ENCODE peak calls at places on chromosomes 11 and 22, in ten cellular contexts. W is DND-41, F is ovary, E is right lobe of liver, H is upper lobe of left lung, M is spleen, V is HCT116, C is lower leg skin, S is SK-N-SH, T is esophagus muscularis mucosa. I is an unnamed sample.

GRCh38 chr11:727859-728748 is 19.2 kb upstream of the TALDO1 start:
- DNase-seq in W (peak; percentile 81), F (peak; percentile 89), E (peak; percentile 85), H (peak; percentile 94), M (peak; percentile 95), V (peak; percentile 91), C (peak; percentile 97), S (peak; percentile 97), T (no peak), I (peak; percentile 83)

GRCh38 chr11:2796091-2796490 is 89.5 kb downstream of the CDKN1C start:
- DNase-seq in W (no peak), F (peak; percentile 32), E (peak; percentile 43), H (peak; percentile 6), M (peak; percentile 35), V (no peak), C (peak; percentile 75), S (no peak), T (no peak), I (no peak)

GRCh38 chr11:130407978-130408377 is 20.4 kb downstream of the ADAMTS8 start:
- DNase-seq in W (no peak), F (no peak), E (no peak), H (no peak), M (no peak), V (peak; percentile 21), C (no peak), S (no peak), T (no peak), I (no peak)

GRCh38 chr11:43835104-43835503 is 45.5 kb upstream of the ALKBH3 start:
- DNase-seq in W (no peak), F (no peak), E (no peak), H (no peak), M (no peak), V (no peak), C (no peak), S (peak; percentile 44), T (no peak), I (no peak)

GRCh38 chr11:113274708-113275582 is 39.4 kb upstream of the TTC12 start:
- DNase-seq in W (no peak), F (no peak), E (no peak), H (no peak), M (no peak), V (no peak), C (peak; percentile 78), S (peak; percentile 44), T (no peak), I (peak; percentile 28)

GRCh38 chr11:31805037-31805628 is 6.0 kb downstream of the PAX6 start:
- DNase-seq in W (no peak), F (no peak), E (no peak), H (no peak), M (no peak), V (no peak), C (peak; percentile 69), S (peak; percentile 43), T (peak; percentile 62), I (no peak)

GRCh38 chr11:57266157-57266556 is 29.1 kb upstream of the APLNR start:
- DNase-seq in W (no peak), F (no peak), E (no peak), H (no peak), M (no peak), V (no peak), C (no peak), S (no peak), T (no peak), I (no peak)

GRCh38 chr11:1042626-1043562 is 6.4 kb upstream of the MUC6 start:
- DNase-seq in W (no peak), F (peak; percentile 7), E (peak; percentile 35), H (no peak), M (peak; percentile 64), V (no peak), C (no peak), S (peak; percentile 30), T (no peak), I (no peak)

GRCh38 chr11:48081151-48082010 is 101.0 kb downstream of the PTPRJ start:
- DNase-seq in W (no peak), F (no peak), E (peak; percentile 89), H (peak; percentile 55), M (peak; percentile 79), V (no peak), C (peak; percentile 89), S (no peak), T (no peak), I (peak; percentile 81)

GRCh38 chr11:72038491-72038890 is 39.8 kb downstream of the IL18BP start:
- DNase-seq in W (no peak), F (peak; percentile 70), E (no peak), H (peak; percentile 47), M (no peak), V (no peak), C (peak; percentile 93), S (peak; percentile 52), T (no peak), I (peak; percentile 77)

DNA sequence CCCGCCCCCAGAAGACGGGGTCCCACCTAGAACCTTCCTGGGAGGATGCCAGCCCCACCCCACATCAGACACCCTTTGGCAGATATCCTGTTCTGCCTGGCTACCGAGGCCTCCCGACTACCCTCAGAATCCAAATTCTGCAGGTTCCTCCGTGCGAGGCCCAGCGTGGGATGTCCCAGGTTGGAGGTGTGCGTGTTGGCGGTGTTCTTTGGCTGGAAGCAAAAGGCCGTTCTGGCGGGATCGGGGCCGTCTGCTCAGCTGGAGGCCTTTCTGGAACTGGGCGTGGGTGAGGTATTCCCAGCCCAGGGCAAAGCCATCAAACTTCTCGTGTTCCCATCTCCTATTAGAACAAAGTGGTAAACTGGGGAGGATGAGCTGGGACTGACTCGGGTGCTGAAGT is 32.6 kb downstream of the NUP50 start:
- DNase-seq in W (no peak), F (no peak), E (no peak), H (no peak), M (peak; percentile 41), V (no peak), C (peak; percentile 82), S (no peak), T (no peak), I (no peak)
- H3K4me3 ChIP-seq in W (no peak overlapping the region), F (no peak overlapping the region), E (no peak overlapping the region), H (no peak overlapping the region), M (no peak overlapping the region), V (no peak overlapping the region), C (no peak overlapping the region), S (no peak overlapping the region), T (no peak overlapping the region), I (no peak overlapping the region)

DNA sequence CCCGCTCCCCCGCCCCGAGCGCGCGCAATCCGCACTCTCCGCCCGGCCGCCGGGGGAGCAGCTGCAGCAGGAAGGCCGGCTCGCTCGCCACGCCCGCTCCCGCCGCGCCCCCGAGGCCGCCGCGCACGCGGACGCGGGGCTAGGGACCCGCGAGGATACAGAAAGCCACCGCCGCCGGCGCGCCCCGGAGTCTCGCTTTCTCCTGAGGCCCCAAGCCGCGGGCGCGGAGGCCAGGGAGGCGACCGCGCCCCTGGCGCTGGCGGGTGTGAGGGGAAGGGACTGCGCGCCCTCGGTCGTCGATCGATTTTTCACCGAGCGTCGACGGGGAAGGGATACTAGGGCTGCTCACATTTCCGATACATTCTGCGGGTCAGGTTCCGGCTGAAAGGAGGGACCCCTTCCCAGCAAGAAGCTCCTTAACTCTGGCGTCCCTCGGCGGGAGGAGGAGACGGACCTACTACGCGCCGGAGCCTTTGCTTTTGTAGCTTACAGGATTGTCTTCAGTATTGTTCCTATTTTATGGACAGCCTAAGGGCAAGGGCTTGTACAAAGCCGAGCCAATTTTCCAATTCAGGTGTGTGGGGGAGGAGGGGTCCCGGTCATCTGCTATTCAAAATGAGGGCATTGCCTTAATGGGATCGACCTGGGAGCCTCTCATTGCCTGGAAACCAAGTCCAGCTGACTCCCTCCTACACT is 416 bp upstream of the GAB2 start:
- DNase-seq in W (peak; percentile 88), F (peak; percentile 86), E (peak; percentile 89), H (peak; percentile 91), M (peak; percentile 96), V (peak; percentile 32), C (peak; percentile 95), S (peak; percentile 92), T (no peak), I (peak; percentile 87)
- TF ChIP-seq CTCF in W (peak; percentile 9), F (no peak), E (peak; percentile 34), H (peak; percentile 23), M (no peak), V (no peak), C (no peak), S (no peak), T (no peak), I (no peak)

DNA sequence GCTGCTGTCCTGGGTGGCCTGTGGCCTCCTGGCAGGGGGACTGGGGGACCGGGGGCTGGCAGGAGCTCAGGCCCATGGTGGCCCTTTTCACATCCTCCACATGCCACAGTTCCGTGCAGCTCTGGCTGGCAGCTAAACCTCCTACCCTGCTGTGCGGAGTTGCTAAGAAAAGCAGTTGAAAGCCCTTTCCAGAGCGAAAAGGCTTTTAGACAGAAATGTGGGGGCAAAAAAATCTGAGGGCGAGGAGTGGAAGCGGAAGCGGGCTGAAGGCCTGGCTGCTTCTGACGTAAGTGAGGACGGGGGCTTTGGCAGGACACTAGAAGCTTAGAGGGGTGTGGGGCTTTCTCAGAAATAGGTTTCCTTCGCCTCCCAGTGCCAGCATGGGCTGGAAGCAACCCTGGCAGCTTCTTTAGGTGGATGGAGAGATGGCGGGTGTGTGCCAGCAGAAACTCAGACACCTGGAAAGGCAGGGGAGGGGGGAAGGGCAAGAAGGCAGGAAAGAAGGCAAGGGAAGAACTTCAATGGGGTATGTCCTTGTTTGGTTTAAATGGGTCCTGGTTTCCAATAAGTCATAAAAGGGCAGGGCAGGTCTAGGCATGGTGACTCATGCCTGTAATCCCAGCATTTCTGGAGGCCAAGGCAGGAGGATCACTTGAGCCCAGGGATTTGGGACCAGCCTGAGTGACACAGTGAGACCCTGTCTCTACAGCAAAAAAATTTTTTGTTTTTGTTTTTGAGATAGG is 11.2 kb upstream of the DGKZ start:
- DNase-seq in W (no peak), F (no peak), E (no peak), H (no peak), M (no peak), V (no peak), C (no peak), S (no peak), T (no peak), I (no peak)
- H3K4me3 ChIP-seq in W (no peak overlapping the region), F (no peak overlapping the region), E (no peak overlapping the region), H (no peak overlapping the region), M (no peak overlapping the region), V (no peak overlapping the region), C (no peak overlapping the region), S (no peak overlapping the region), T (no peak overlapping the region), I (no peak overlapping the region)

GRCh38 chr11:118068945-118069612 is 7.8 kb upstream of the TMPRSS4 start:
- DNase-seq in W (no peak), F (no peak), E (no peak), H (no peak), M (no peak), V (no peak), C (no peak), S (no peak), T (no peak), I (no peak)

GRCh38 chr11:118071416-118072030 is 5.4 kb upstream of the TMPRSS4 start:
- DNase-seq in W (no peak), F (no peak), E (no peak), H (no peak), M (no peak), V (no peak), C (no peak), S (no peak), T (no peak), I (no peak)

GRCh38 chr11:118065375-118065774 is 11.5 kb upstream of the TMPRSS4 start:
- DNase-seq in W (no peak), F (no peak), E (no peak), H (no peak), M (peak; percentile 1), V (no peak), C (peak; percentile 25), S (no peak), T (no peak), I (no peak)

GRCh38 chr11:118067006-118067405 is 9.9 kb upstream of the TMPRSS4 start:
- DNase-seq in W (no peak), F (no peak), E (no peak), H (no peak), M (peak; percentile 35), V (no peak), C (no peak), S (no peak), T (no peak), I (no peak)

GRCh38 chr11:118068206-118068944 is 8.5 kb upstream of the TMPRSS4 start:
- DNase-seq in W (no peak), F (no peak), E (no peak), H (no peak), M (no peak), V (no peak), C (no peak), S (no peak), T (no peak), I (peak; percentile 42)
- TF ChIP-seq CTCF in W (peak; percentile 3), F (no peak), E (no peak), H (no peak), M (no peak), V (no peak), C (no peak), S (no peak), T (no peak), I (peak; percentile 6)